ENCODE peak calls at places on chromosomes 2 and 18, in five cellular contexts. L, B, N, M and V are unnamed samples.
A peak's percentile ranks its signal among the peaks of the same experiment; 100 is the strongest.

GRCh38 chr2:9715238-9715637 is 84.4 kb upstream of the YWHAQ start:
- DNase-seq in M (no peak), L (no peak), B (no peak), N (no peak), V (no peak)

GRCh38 chr2:37323770-37324535 is 680 bp downstream of the PRKD3 start:
- DNase-seq in M (peak; percentile 73), L (peak; percentile 57), B (peak; percentile 43), N (peak; percentile 13), V (no peak)

GRCh38 chr2:196459539-196459938 is 180.0 kb upstream of the CCDC150 start:
- DNase-seq in B (peak; percentile 89), L (no peak), M (peak; percentile 87), N (peak; percentile 5), V (no peak)

GRCh38 chr18:47149457-47150028 is 757 bp downstream of the HDHD2 start:
- DNase-seq in M (no peak), L (no peak), N (no peak), B (peak; percentile 6), V (no peak)

GRCh38 chr18:43049021-43049420 is 66.5 kb downstream of the RIT2 start:
- DNase-seq in N (no peak), B (peak; percentile 79), M (no peak), L (no peak), V (no peak)

GRCh38 chr2:121529439-121530209 is 1.1 kb upstream of the RNU4ATAC start:
- DNase-seq in L (peak; percentile 91), N (no peak), M (peak; percentile 33), B (peak; percentile 68), V (no peak)

GRCh38 chr18:32770651-32771168 is 2.1 kb downstream of the KLHL14 start:
- DNase-seq in L (no peak), B (no peak), N (no peak), M (no peak), V (no peak)

GRCh38 chr2:156907806-156908205 is 349.7 kb upstream of the GALNT5 start:
- DNase-seq in B (peak; percentile 21), N (no peak), M (peak; percentile 34), L (no peak), V (no peak)

GRCh38 chr2:166768393-166769123 is 119.7 kb upstream of the XIRP2 start:
- DNase-seq in B (no peak), N (no peak), M (no peak), L (no peak), V (no peak)

GRCh38 chr18:26777316-26778053 is 88.0 kb downstream of the AQP4 start:
- DNase-seq in N (no peak), M (no peak), L (peak; percentile 54), B (peak; percentile 25), V (no peak)

GRCh38 chr2:37618326-37618725 is 53.1 kb downstream of the CDC42EP3 start:
- DNase-seq in N (no peak), M (no peak), L (no peak), B (no peak), V (no peak)

GRCh38 chr2:68726608-68727367 is 7.8 kb upstream of the ARHGAP25 start:
- DNase-seq in B (peak; percentile 80), M (peak; percentile 93), L (no peak), N (no peak), V (no peak)

GRCh38 chr2:223414646-223415045 is 187.5 kb downstream of the SCG2 start:
- DNase-seq in M (no peak), N (no peak), B (peak; percentile 94), L (no peak), V (peak; percentile 21)

GRCh38 chr2:239159476-239159911 is 241.3 kb downstream of the HDAC4 start:
- DNase-seq in M (no peak), B (no peak), L (no peak), N (no peak), V (no peak)

GRCh38 chr2:224941958-224942357 is 100.3 kb downstream of the DOCK10 start:
- DNase-seq in B (no peak), N (no peak), M (no peak), L (no peak), V (no peak)

GRCh38 chr2:129751409-129751808 is 228.1 kb upstream of the RAB6C start:
- DNase-seq in L (no peak), N (no peak), M (no peak), B (no peak), V (no peak)

GRCh38 chr2:18545384-18545783 is 15.1 kb downstream of the RDH14 start:
- DNase-seq in B (peak; percentile 73), L (no peak), M (no peak), N (no peak), V (no peak)

GRCh38 chr2:28448738-28449100 is 47.1 kb upstream of the PLB1 start:
- DNase-seq in B (no peak), L (no peak), M (no peak), N (no peak), V (no peak)

GRCh38 chr2:128315829-128316776 is 2.6 kb downstream of the HS6ST1 start:
- DNase-seq in L (no peak), N (no peak), B (peak; percentile 53), M (no peak), V (no peak)

GRCh38 chr2:74003494-74004211 is 18.9 kb downstream of the TET3 start:
- DNase-seq in B (peak; percentile 81), M (no peak), L (no peak), N (no peak), V (peak; percentile 40)

GRCh38 chr2:72270556-72271275 is 123.1 kb upstream of the CYP26B1 start:
- DNase-seq in M (no peak), L (no peak), B (no peak), N (no peak), V (no peak)

GRCh38 chr2:165720526-165720925 is 73.5 kb downstream of the GALNT3 start:
- DNase-seq in B (peak; percentile 98), N (no peak), L (no peak), M (no peak), V (peak; percentile 88)

GRCh38 chr2:24258718-24259117 is 83.9 kb downstream of the FAM228A start:
- DNase-seq in N (no peak), L (no peak), M (no peak), B (no peak), V (no peak)

GRCh38 chr2:167398791-167399371 is 510.6 kb downstream of the XIRP2 start:
- DNase-seq in L (no peak), B (no peak), N (no peak), M (no peak), V (no peak)

GRCh38 chr2:39216495-39217191 is 27.1 kb downstream of the CDKL4 start:
- DNase-seq in N (no peak), M (no peak), B (no peak), L (no peak), V (no peak)

GRCh38 chr2:161017780-161018440 is 142.3 kb upstream of the TANK start:
- DNase-seq in N (no peak), L (peak; percentile 34), M (no peak), B (no peak), V (no peak)

GRCh38 chr2:10444463-10444862 is 3.7 kb downstream of the ODC1 start:
- DNase-seq in B (peak; percentile 51), L (no peak), N (no peak), M (no peak), V (no peak)

GRCh38 chr2:46014911-46015654 is 282.1 kb upstream of the EPAS1 start:
- DNase-seq in L (peak; percentile 31), N (no peak), M (no peak), B (peak; percentile 57), V (no peak)

GRCh38 chr2:216773072-216773471 is 77.7 kb upstream of the IGFBP5 start:
- DNase-seq in N (no peak), B (no peak), M (no peak), L (peak; percentile 85), V (no peak)

GRCh38 chr2:233417282-233417681 is 63.0 kb downstream of the DGKD start:
- DNase-seq in N (no peak), B (no peak), L (no peak), M (no peak), V (no peak)

GRCh38 chr2:240389302-240389805 is 46.1 kb upstream of the GPC1 start:
- DNase-seq in L (no peak), M (no peak), N (no peak), B (no peak), V (no peak)

GRCh38 chr2:240429872-240430491 is 5.5 kb upstream of the GPC1 start:
- DNase-seq in N (no peak), M (no peak), B (no peak), L (no peak), V (no peak)

GRCh38 chr2:26880910-26881435 is 33.0 kb downstream of the DPYSL5 start:
- DNase-seq in L (no peak), N (no peak), M (no peak), B (no peak), V (no peak)

GRCh38 chr2:72891091-72891818 is 4.0 kb downstream of the SPR start:
- DNase-seq in N (no peak), B (peak; percentile 14), L (no peak), M (no peak), V (no peak)

GRCh38 chr2:213187833-213188532 is 36.6 kb upstream of the IKZF2 start:
- DNase-seq in L (peak; percentile 90), B (peak; percentile 82), M (no peak), N (peak; percentile 58), V (no peak)

GRCh38 chr18:13551841-13552733 is 174.3 kb downstream of the FAM210A start:
- DNase-seq in M (no peak), N (no peak), B (no peak), L (no peak), V (no peak)

GRCh38 chr18:13553449-13553848 is 172.9 kb downstream of the FAM210A start:
- DNase-seq in N (no peak), L (no peak), M (no peak), B (no peak), V (no peak)

GRCh38 chr18:13556497-13556896 is 169.9 kb downstream of the FAM210A start:
- DNase-seq in N (no peak), L (no peak), B (no peak), M (no peak), V (no peak)

GRCh38 chr18:13558132-13558531 is 168.2 kb downstream of the FAM210A start:
- DNase-seq in M (peak; percentile 50), L (peak; percentile 72), N (peak; percentile 11), B (peak; percentile 29), V (no peak)

GRCh38 chr18:13555192-13555591 is 171.2 kb downstream of the FAM210A start:
- DNase-seq in N (no peak), M (no peak), B (no peak), L (no peak), V (no peak)
- H3K27me3 ChIP-seq in N (peaks cover 75% of the 10 kb centered on the region), M (no peaks in the 10 kb centered on the region), B (no peaks in the 10 kb centered on the region), L (no peaks in the 10 kb centered on the region), V (no peaks in the 10 kb centered on the region)

DNA sequence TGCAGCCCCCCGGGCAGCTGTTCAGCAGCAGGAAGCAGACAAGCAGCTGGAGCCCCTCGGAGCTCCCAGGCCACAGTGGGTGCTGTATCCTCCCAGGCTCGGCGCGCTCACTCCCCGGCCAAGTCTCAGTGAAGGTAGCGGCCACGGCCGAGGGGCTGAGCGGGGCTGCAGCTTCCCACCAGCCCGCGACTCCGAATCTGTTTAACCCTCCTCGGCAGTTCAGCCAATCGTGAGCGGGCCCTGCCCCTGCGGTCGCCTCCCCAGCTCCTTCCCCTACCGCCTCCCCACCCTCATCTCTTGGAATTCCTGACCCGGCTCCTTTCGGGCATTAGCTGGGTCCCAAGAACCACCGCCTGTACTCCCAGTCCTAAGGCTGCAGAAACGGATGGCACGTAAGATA is at the start of gene RESP18:
- DNase-seq in B (no peak), N (no peak), L (no peak), M (no peak), V (no peak)
- H3K4me3 ChIP-seq in B (no peak within 1 kb of the TSS), N (no peak within 1 kb of the TSS), L (no peak within 1 kb of the TSS), M (no peak within 1 kb of the TSS), V (no peak within 1 kb of the TSS)

GRCh38 chr18:62399781-62400308 is 74.7 kb downstream of the TNFRSF11A start:
- DNase-seq in N (peak; percentile 24), L (peak; percentile 2), M (no peak), B (no peak), V (no peak)
- TF ChIP-seq CTCF in N (peak; percentile 68), L (peak; percentile 12), M (no peak), B (peak; percentile 11), V (no peak)

GRCh38 chr2:20012032-20012281 is 511 bp downstream of the MATN3 start:
- DNase-seq in L (no peak), N (no peak), M (no peak), B (no peak), V (no peak)
- H3K27me3 ChIP-seq in L (peaks cover 16% of the 10 kb centered on the region), N (peaks cover 9% of the 10 kb centered on the region), M (peaks cover 32% of the 10 kb centered on the region), B (no peaks in the 10 kb centered on the region), V (peaks cover 6% of the 10 kb centered on the region)